ENCODE peak calls at places on chromosomes 3 and 15, in six cellular contexts. N, O, Y, K, B and S are unnamed samples.

GRCh38 chr3:139131951-139132350 is 87.3 kb upstream of the PRR23C start:
- DNase-seq in N (no peak), O (no peak), Y (no peak), K (no peak), B (no peak), S (no peak)

GRCh38 chr3:152910966-152911365 is 76.0 kb downstream of the P2RY1 start:
- DNase-seq in N (no peak), O (no peak), Y (no peak), K (no peak), B (no peak), S (peak; percentile 16)

GRCh38 chr3:3799173-3800075 is at the start of gene LRRN1:
- DNase-seq in N (peak; percentile 47), O (peak; percentile 85), Y (peak; percentile 34), K (peak; percentile 93), B (peak; percentile 22), S (no peak)

GRCh38 chr3:48655586-48655985 is 7.1 kb downstream of the CELSR3 start:
- DNase-seq in N (peak; percentile 33), O (no peak), Y (no peak), K (peak; percentile 90), B (peak; percentile 18), S (no peak)

GRCh38 chr15:83692820-83693581 is 39.1 kb downstream of the ADAMTSL3 start:
- DNase-seq in N (no peak), O (no peak), Y (no peak), K (no peak), B (no peak), S (no peak)

GRCh38 chr3:189142527-189142926 is 29.2 kb upstream of the TPRG1 start:
- DNase-seq in N (peak; percentile 8), O (no peak), Y (no peak), K (no peak), B (no peak), S (peak; percentile 46)

GRCh38 chr3:135453333-135453732 is 512.2 kb upstream of the PPP2R3A start:
- DNase-seq in N (no peak), O (no peak), Y (no peak), K (no peak), B (no peak), S (no peak)

GRCh38 chr3:129061077-129061887 is 703 bp downstream of the GP9 start:
- DNase-seq in N (no peak), O (no peak), Y (no peak), K (peak; percentile 62), B (no peak), S (no peak)

GRCh38 chr15:90986790-90987507 is 7.4 kb downstream of the PRC1 start:
- DNase-seq in N (no peak), O (no peak), Y (no peak), K (no peak), B (no peak), S (no peak)

GRCh38 chr3:45864760-45865567 is 21.4 kb upstream of the CCR9 start:
- DNase-seq in N (no peak), O (no peak), Y (no peak), K (no peak), B (no peak), S (no peak)

GRCh38 chr15:67134577-67135492 is 69.4 kb downstream of the SMAD3 start:
- DNase-seq in N (no peak), O (no peak), Y (no peak), K (no peak), B (no peak), S (no peak)

GRCh38 chr3:184417619-184418327 is 37.9 kb downstream of the CHRD start:
- DNase-seq in N (peak; percentile 46), O (peak; percentile 87), Y (peak; percentile 71), K (peak; percentile 91), B (peak; percentile 78), S (peak; percentile 45)

GRCh38 chr3:64176461-64176996 is 48.7 kb downstream of the PRICKLE2 start:
- DNase-seq in N (no peak), O (no peak), Y (no peak), K (no peak), B (peak; percentile 80), S (peak; percentile 89)

GRCh38 chr3:75218577-75218976 is 445.6 kb upstream of the FRG2C start:
- DNase-seq in N (no peak), O (no peak), Y (no peak), K (no peak), B (no peak), S (no peak)

DNA sequence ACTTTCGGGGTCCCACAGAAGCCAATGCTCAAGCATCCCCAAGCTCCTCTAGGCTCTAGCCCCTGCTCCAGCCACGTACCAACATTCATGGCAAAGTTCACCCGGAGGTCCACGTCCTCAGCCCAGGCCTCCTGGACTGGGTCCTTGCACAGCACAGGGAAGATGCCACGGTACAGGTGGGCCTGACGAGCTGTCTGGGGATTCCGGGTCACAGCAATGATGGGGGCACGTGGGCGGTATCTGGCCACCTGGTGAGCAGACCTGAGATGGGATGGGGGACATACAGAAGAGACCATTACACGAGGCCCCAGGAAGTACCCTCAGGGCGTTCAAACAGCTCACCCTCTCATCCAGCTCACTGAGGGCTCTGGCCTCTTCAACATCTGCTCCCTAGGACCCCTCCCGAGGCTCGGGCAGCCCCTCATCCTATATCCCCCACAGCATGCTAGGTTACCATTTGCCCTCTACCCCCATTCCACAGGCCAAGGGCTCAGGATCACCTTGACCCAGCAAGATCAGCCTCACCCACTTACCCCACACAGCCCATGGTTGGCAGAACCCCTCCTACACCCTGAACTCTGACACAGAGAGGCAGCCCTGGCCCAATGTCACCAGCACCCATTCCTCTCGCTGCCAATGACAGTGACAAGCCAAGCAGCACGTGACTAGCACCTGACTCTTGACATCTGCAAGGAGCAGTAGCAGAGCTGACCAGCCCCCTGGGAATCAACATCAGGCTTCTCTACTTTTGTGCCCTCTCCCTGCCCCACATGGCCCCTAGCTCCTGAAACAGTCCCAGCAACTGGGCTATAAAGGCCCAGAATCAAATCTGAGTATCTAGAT is 3.0 kb upstream of the GRAMD2A start:
- DNase-seq in N (no peak), O (no peak), Y (no peak), K (no peak), B (no peak), S (no peak)
- H3K36me3 ChIP-seq in N (peaks cover 59% of the 10 kb centered on the region), O (peaks cover 68% of the 10 kb centered on the region), Y (peaks cover under 1% of the 10 kb centered on the region), K (peaks cover 14% of the 10 kb centered on the region), B (peaks cover 69% of the 10 kb centered on the region), S (peaks cover 36% of the 10 kb centered on the region)

GRCh38 chr15:31815411-31816155 is 214.7 kb upstream of the CHRNA7 start:
- DNase-seq in N (no peak), O (no peak), Y (no peak), K (no peak), B (no peak), S (no peak)
- H3K36me3 ChIP-seq in N (no peaks in the 10 kb centered on the region), O (no peaks in the 10 kb centered on the region), Y (no peaks in the 10 kb centered on the region), K (no peaks in the 10 kb centered on the region), B (no peaks in the 10 kb centered on the region), S (no peaks in the 10 kb centered on the region)

GRCh38 chr15:72740202-72740601 is 43.4 kb downstream of the ADPGK start:
- DNase-seq in N (no peak), O (no peak), Y (no peak), K (no peak), B (no peak), S (no peak)
- H3K36me3 ChIP-seq in N (no peaks in the 10 kb centered on the region), O (peaks cover 45% of the 10 kb centered on the region), Y (no peaks in the 10 kb centered on the region), K (no peaks in the 10 kb centered on the region), B (peaks cover 11% of the 10 kb centered on the region), S (no peaks in the 10 kb centered on the region)

DNA sequence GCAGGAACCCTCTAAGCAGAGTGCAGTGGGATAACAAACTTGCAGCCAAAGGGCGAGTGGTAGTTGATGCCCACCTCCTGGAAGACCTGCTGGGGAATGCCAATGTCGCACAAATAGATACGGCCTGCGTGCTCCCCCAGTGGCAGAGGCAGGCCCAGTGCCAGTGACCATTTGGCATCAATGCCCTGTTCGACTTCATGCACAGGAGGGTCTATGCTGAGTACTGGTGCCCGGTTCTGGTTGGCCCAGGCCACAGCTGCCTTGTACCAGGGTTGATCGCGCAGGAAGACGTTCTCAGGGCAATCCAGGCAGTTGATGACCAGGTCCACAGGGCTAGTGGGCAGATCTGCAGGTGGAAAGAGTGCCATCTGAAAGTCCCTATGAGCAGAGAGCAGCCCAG is 17.0 kb downstream of the CLK3 start:
- DNase-seq in N (no peak), O (no peak), Y (no peak), K (no peak), B (no peak), S (no peak)
- H3K36me3 ChIP-seq in N (peaks cover 44% of the 10 kb centered on the region), O (peaks cover 98% of the 10 kb centered on the region), Y (peaks cover 3% of the 10 kb centered on the region), K (no peaks in the 10 kb centered on the region), B (peaks cover 20% of the 10 kb centered on the region), S (peaks cover 30% of the 10 kb centered on the region)

DNA sequence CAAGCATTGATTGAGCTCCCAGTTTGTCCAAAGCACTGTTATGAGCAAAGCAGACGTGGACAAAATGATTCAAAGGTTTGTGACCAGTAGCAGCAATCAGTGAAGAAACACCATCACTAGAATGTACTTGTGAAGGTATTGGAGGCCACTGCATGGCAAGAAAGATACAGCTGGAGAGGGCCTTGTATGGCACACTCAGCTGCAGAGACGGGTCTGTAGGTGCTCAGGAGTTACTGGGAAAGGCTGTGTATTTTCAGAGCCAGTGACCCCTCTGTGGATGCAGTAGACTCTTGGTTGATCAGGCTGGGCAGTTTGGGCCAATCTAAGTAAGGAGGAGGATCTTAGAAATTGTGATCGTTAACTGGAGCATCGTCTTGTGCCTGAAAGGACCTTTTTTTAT is 120.0 kb downstream of the GHSR start:
- DNase-seq in N (no peak), O (no peak), Y (no peak), K (no peak), B (no peak), S (no peak)
- H3K36me3 ChIP-seq in N (no peaks in the 10 kb centered on the region), O (peaks cover 75% of the 10 kb centered on the region), Y (no peaks in the 10 kb centered on the region), K (no peaks in the 10 kb centered on the region), B (peaks cover 70% of the 10 kb centered on the region), S (peaks cover 12% of the 10 kb centered on the region)

GRCh38 chr3:51778554-51778953 is 483 bp downstream of the IQCF6 start:
- DNase-seq in N (no peak), O (no peak), Y (no peak), K (no peak), B (no peak), S (no peak)

GRCh38 chr3:51779137-51779536 is at the start of gene IQCF6:
- DNase-seq in N (no peak), O (no peak), Y (no peak), K (no peak), B (no peak), S (no peak)

GRCh38 chr3:51777985-51778384 is 1.1 kb downstream of the IQCF6 start:
- DNase-seq in N (no peak), O (peak; percentile 80), Y (peak; percentile 67), K (no peak), B (no peak), S (no peak)

GRCh38 chr3:51773529-51773928 is 5.5 kb downstream of the IQCF6 start:
- DNase-seq in N (no peak), O (no peak), Y (no peak), K (no peak), B (no peak), S (no peak)
- H3K36me3 ChIP-seq in N (no peaks in the 10 kb centered on the region), O (no peaks in the 10 kb centered on the region), Y (no peaks in the 10 kb centered on the region), K (no peaks in the 10 kb centered on the region), B (no peaks in the 10 kb centered on the region), S (no peaks in the 10 kb centered on the region)

GRCh38 chr15:61921093-61921492 is 139.2 kb downstream of the VPS13C start:
- DNase-seq in N (no peak), O (no peak), Y (no peak), K (no peak), B (peak; percentile 8), S (peak; percentile 49)
- H3K36me3 ChIP-seq in N (peaks cover 10% of the 10 kb centered on the region), O (peaks cover 83% of the 10 kb centered on the region), Y (no peaks in the 10 kb centered on the region), K (peaks cover 5% of the 10 kb centered on the region), B (peaks cover 40% of the 10 kb centered on the region), S (peaks cover 3% of the 10 kb centered on the region)